ENCODE peak calls at places on chromosomes 16 and 17, in six cellular contexts. One of them, this sample, is unnamed.

GRCh38 chr17:80191720-80192265 is 22.0 kb downstream of the CARD14 start:
- DNase-seq in CD8-positive, alpha-beta T cell: no peak
- DNase-seq in astrocyte of the spinal cord: no peak
- DNase-seq in GM13976: no peak
- DNase-seq in HL-60: no peak
- DNase-seq in colonic mucosa: no peak
- DNase-seq in this sample: no peak

GRCh38 chr17:49469831-49470568 is 25.1 kb upstream of the NGFR start:
- DNase-seq in CD8-positive, alpha-beta T cell: no peak
- DNase-seq in astrocyte of the spinal cord: no peak
- DNase-seq in GM13976: no peak
- DNase-seq in HL-60: no peak
- DNase-seq in colonic mucosa: peak; percentile 20
- DNase-seq in this sample: no peak

GRCh38 chr17:79840989-79841286 is 1.7 kb upstream of the CBX4 start:
- DNase-seq in CD8-positive, alpha-beta T cell: no peak
- DNase-seq in astrocyte of the spinal cord: no peak
- DNase-seq in GM13976: no peak
- DNase-seq in HL-60: no peak
- DNase-seq in colonic mucosa: no peak
- DNase-seq in this sample: no peak

GRCh38 chr17:59342681-59343127 is 11.2 kb downstream of the YPEL2 start:
- DNase-seq in CD8-positive, alpha-beta T cell: no peak
- DNase-seq in astrocyte of the spinal cord: no peak
- DNase-seq in GM13976: no peak
- DNase-seq in HL-60: no peak
- DNase-seq in colonic mucosa: no peak
- DNase-seq in this sample: no peak

GRCh38 chr17:78082988-78083387 is 45.6 kb downstream of the TMC6 start:
- DNase-seq in CD8-positive, alpha-beta T cell: no peak
- DNase-seq in astrocyte of the spinal cord: no peak
- DNase-seq in GM13976: no peak
- DNase-seq in HL-60: no peak
- DNase-seq in colonic mucosa: no peak
- DNase-seq in this sample: no peak

GRCh38 chr17:35313875-35314409 is 59.5 kb downstream of the SLFN11 start:
- DNase-seq in CD8-positive, alpha-beta T cell: no peak
- DNase-seq in astrocyte of the spinal cord: no peak
- DNase-seq in GM13976: peak; percentile 24
- DNase-seq in HL-60: no peak
- DNase-seq in colonic mucosa: no peak
- DNase-seq in this sample: no peak

GRCh38 chr16:84091460-84091859 is 25.3 kb downstream of the MBTPS1 start:
- DNase-seq in CD8-positive, alpha-beta T cell: no peak
- DNase-seq in astrocyte of the spinal cord: no peak
- DNase-seq in GM13976: no peak
- DNase-seq in HL-60: no peak
- DNase-seq in colonic mucosa: no peak
- DNase-seq in this sample: no peak

GRCh38 chr17:63525190-63525946 is 2.2 kb downstream of the KCNH6 start:
- DNase-seq in CD8-positive, alpha-beta T cell: no peak
- DNase-seq in astrocyte of the spinal cord: no peak
- DNase-seq in GM13976: no peak
- DNase-seq in HL-60: no peak
- DNase-seq in colonic mucosa: no peak
- DNase-seq in this sample: no peak

GRCh38 chr17:50152736-50153135 is 2.3 kb upstream of the PPP1R9B start:
- DNase-seq in CD8-positive, alpha-beta T cell: no peak
- DNase-seq in astrocyte of the spinal cord: no peak
- DNase-seq in GM13976: no peak
- DNase-seq in HL-60: no peak
- DNase-seq in colonic mucosa: no peak
- DNase-seq in this sample: no peak

GRCh38 chr17:71286625-71287024 is 834.2 kb upstream of the SOX9 start:
- DNase-seq in CD8-positive, alpha-beta T cell: no peak
- DNase-seq in astrocyte of the spinal cord: no peak
- DNase-seq in GM13976: no peak
- DNase-seq in HL-60: no peak
- DNase-seq in colonic mucosa: no peak
- DNase-seq in this sample: no peak

GRCh38 chr17:4504188-4504587 is 5.5 kb downstream of the SPNS2 start:
- DNase-seq in CD8-positive, alpha-beta T cell: no peak
- DNase-seq in astrocyte of the spinal cord: no peak
- DNase-seq in GM13976: no peak
- DNase-seq in HL-60: peak; percentile 21
- DNase-seq in colonic mucosa: no peak
- DNase-seq in this sample: no peak

GRCh38 chr16:85832578-85833539 is 33.4 kb downstream of the COX4I1 start:
- DNase-seq in CD8-positive, alpha-beta T cell: no peak
- DNase-seq in astrocyte of the spinal cord: no peak
- DNase-seq in GM13976: peak; percentile 79
- DNase-seq in HL-60: peak; percentile 11
- DNase-seq in colonic mucosa: no peak
- DNase-seq in this sample: no peak

GRCh38 chr17:9363440-9364350 is 211.9 kb downstream of the STX8 start:
- DNase-seq in CD8-positive, alpha-beta T cell: no peak
- DNase-seq in astrocyte of the spinal cord: peak; percentile 73
- DNase-seq in GM13976: no peak
- DNase-seq in HL-60: no peak
- DNase-seq in colonic mucosa: no peak
- DNase-seq in this sample: no peak

GRCh38 chr17:28974451-28974850 is 23.1 kb upstream of the PHF12 start:
- DNase-seq in CD8-positive, alpha-beta T cell: no peak
- DNase-seq in astrocyte of the spinal cord: no peak
- DNase-seq in GM13976: no peak
- DNase-seq in HL-60: no peak
- DNase-seq in colonic mucosa: no peak
- DNase-seq in this sample: no peak

GRCh38 chr17:20172378-20172775 is 163.2 kb downstream of the SPECC1 start:
- DNase-seq in CD8-positive, alpha-beta T cell: no peak
- DNase-seq in astrocyte of the spinal cord: no peak
- DNase-seq in GM13976: no peak
- DNase-seq in HL-60: no peak
- DNase-seq in colonic mucosa: no peak
- DNase-seq in this sample: no peak

GRCh38 chr16:82694239-82694874 is 67.6 kb downstream of the CDH13 start:
- DNase-seq in CD8-positive, alpha-beta T cell: no peak
- DNase-seq in astrocyte of the spinal cord: peak; percentile 43
- DNase-seq in GM13976: no peak
- DNase-seq in HL-60: no peak
- DNase-seq in colonic mucosa: no peak
- DNase-seq in this sample: no peak

GRCh38 chr17:80360396-80360795 is 54.6 kb upstream of the ENDOV start:
- DNase-seq in CD8-positive, alpha-beta T cell: no peak
- DNase-seq in astrocyte of the spinal cord: no peak
- DNase-seq in GM13976: no peak
- DNase-seq in HL-60: no peak
- DNase-seq in colonic mucosa: no peak
- DNase-seq in this sample: no peak

DNA sequence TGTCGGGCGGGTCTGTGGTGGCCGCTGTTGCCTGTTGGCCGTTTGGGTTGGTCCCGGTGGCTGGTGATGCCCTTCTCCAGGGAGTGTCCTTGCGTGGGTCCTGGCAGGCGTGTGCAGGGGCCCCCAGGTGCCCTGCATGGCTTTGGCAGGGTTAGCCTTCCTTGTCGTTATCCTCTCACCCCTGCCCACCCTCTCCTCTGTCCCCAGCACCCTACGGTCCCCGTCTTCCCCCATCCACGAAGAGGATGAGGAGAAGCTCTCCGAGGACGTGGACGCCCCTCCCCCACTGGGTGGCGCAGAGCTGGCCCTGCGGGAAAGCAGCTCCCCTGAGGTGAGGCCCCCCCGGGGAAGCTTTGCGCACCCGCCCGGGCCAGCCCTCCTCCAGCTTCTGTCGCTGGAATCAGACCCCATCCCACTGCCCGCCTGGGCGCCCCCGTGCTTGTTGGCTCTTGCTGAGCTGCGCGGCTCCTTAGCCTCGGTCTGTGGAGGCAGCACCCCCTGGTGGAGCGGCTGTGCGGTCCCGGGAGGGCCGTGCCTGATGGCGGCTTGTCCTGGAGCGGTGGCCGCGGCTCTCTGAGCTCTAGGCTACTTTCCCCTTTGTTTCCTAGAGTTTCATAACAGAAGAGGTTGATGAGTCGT is 10.6 kb upstream of the NUDT16L1 start:
- DNase-seq in CD8-positive, alpha-beta T cell: no peak
- DNase-seq in astrocyte of the spinal cord: peak; percentile 39
- DNase-seq in GM13976: no peak
- DNase-seq in HL-60: peak; percentile 88
- DNase-seq in colonic mucosa: no peak
- DNase-seq in this sample: no peak
- TF ChIP-seq CTCF in CD8-positive, alpha-beta T cell: no peak
- TF ChIP-seq CTCF in astrocyte of the spinal cord: peak; percentile 64
- TF ChIP-seq CTCF in GM13976: peak; percentile 34
- TF ChIP-seq CTCF in HL-60: peak; percentile 70
- TF ChIP-seq CTCF in colonic mucosa: no peak
- TF ChIP-seq CTCF in this sample: peak; percentile 8

GRCh38 chr16:89374393-89374948 is 115.9 kb downstream of the ANKRD11 start:
- DNase-seq in CD8-positive, alpha-beta T cell: no peak
- DNase-seq in astrocyte of the spinal cord: peak; percentile 61
- DNase-seq in GM13976: no peak
- DNase-seq in HL-60: no peak
- DNase-seq in colonic mucosa: no peak
- DNase-seq in this sample: no peak
- TF ChIP-seq CTCF in CD8-positive, alpha-beta T cell: no peak
- TF ChIP-seq CTCF in astrocyte of the spinal cord: peak; percentile 36
- TF ChIP-seq CTCF in GM13976: no peak
- TF ChIP-seq CTCF in HL-60: no peak
- TF ChIP-seq CTCF in colonic mucosa: no peak
- TF ChIP-seq CTCF in this sample: peak; percentile 5

GRCh38 chr16:81204794-81205680 is 33.5 kb upstream of the BCO1 start:
- DNase-seq in CD8-positive, alpha-beta T cell: no peak
- DNase-seq in astrocyte of the spinal cord: peak; percentile 64
- DNase-seq in GM13976: peak; percentile 73
- DNase-seq in HL-60: peak; percentile 25
- DNase-seq in colonic mucosa: peak; percentile 30
- DNase-seq in this sample: peak; percentile 27
- TF ChIP-seq CTCF in CD8-positive, alpha-beta T cell: peak; percentile 61
- TF ChIP-seq CTCF in astrocyte of the spinal cord: peak; percentile 76
- TF ChIP-seq CTCF in GM13976: peak; percentile 73
- TF ChIP-seq CTCF in HL-60: peak; percentile 59
- TF ChIP-seq CTCF in colonic mucosa: peak; percentile 58
- TF ChIP-seq CTCF in this sample: peak; percentile 81

DNA sequence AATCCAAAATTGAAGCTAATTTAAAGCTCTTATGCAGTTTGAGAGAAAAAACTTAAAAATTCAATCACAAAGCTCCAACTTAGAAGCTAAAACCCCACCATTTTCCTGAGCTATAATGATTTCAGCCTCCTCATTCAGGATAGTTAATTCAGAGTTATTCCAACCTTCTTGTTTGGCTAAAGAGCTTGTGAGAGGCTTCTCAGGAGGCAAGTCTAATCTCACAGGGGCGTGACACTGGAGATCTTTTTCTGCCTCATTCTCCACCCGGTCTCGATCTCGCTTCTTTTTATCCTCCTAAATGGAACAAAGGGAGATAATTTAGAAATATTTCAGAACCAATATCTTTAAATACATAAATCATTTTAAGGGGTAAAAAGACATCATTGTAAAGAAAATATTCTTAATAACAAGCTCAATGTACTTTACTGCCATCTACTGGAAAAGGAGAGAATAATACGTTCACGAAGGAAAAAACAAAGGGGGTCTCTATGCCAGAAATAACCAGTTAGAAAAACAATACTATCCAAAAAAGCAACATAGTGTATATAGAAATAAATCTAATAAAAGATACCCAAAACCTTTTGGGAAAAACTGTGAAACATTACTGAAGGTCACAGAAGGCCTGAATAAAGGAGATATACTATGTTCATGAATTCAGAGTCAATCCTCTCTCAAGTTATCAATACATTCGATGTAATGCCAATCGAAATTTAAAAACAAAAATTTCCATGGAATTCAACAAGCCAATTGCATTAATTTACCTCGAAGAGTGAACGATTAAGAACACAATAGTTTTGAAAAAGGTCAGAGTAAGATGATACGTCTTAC is 13.9 kb downstream of the BRD7 start:
- DNase-seq in CD8-positive, alpha-beta T cell: no peak
- DNase-seq in astrocyte of the spinal cord: no peak
- DNase-seq in GM13976: no peak
- DNase-seq in HL-60: no peak
- DNase-seq in colonic mucosa: no peak
- DNase-seq in this sample: no peak
- TF ChIP-seq CTCF in CD8-positive, alpha-beta T cell: peak; percentile 94
- TF ChIP-seq CTCF in astrocyte of the spinal cord: peak; percentile 50
- TF ChIP-seq CTCF in GM13976: peak; percentile 16
- TF ChIP-seq CTCF in HL-60: peak; percentile 28
- TF ChIP-seq CTCF in colonic mucosa: peak; percentile 62
- TF ChIP-seq CTCF in this sample: peak; percentile 61

GRCh38 chr16:81612351-81613170 is 166.5 kb upstream of the PLCG2 start:
- DNase-seq in CD8-positive, alpha-beta T cell: no peak
- DNase-seq in astrocyte of the spinal cord: no peak
- DNase-seq in GM13976: no peak
- DNase-seq in HL-60: no peak
- DNase-seq in colonic mucosa: no peak
- DNase-seq in this sample: no peak
- TF ChIP-seq CTCF in CD8-positive, alpha-beta T cell: no peak
- TF ChIP-seq CTCF in astrocyte of the spinal cord: no peak
- TF ChIP-seq CTCF in GM13976: no peak
- TF ChIP-seq CTCF in HL-60: no peak
- TF ChIP-seq CTCF in colonic mucosa: no peak
- TF ChIP-seq CTCF in this sample: no peak

GRCh38 chr16:29674188-29674587 is 4.8 kb upstream of the QPRT start:
- DNase-seq in CD8-positive, alpha-beta T cell: no peak
- DNase-seq in astrocyte of the spinal cord: peak; percentile 32
- DNase-seq in GM13976: peak; percentile 7
- DNase-seq in HL-60: peak; percentile 89
- DNase-seq in colonic mucosa: peak; percentile 81
- DNase-seq in this sample: no peak
- TF ChIP-seq CTCF in CD8-positive, alpha-beta T cell: no peak
- TF ChIP-seq CTCF in astrocyte of the spinal cord: no peak
- TF ChIP-seq CTCF in GM13976: no peak
- TF ChIP-seq CTCF in HL-60: peak; percentile 13
- TF ChIP-seq CTCF in colonic mucosa: no peak
- TF ChIP-seq CTCF in this sample: no peak

DNA sequence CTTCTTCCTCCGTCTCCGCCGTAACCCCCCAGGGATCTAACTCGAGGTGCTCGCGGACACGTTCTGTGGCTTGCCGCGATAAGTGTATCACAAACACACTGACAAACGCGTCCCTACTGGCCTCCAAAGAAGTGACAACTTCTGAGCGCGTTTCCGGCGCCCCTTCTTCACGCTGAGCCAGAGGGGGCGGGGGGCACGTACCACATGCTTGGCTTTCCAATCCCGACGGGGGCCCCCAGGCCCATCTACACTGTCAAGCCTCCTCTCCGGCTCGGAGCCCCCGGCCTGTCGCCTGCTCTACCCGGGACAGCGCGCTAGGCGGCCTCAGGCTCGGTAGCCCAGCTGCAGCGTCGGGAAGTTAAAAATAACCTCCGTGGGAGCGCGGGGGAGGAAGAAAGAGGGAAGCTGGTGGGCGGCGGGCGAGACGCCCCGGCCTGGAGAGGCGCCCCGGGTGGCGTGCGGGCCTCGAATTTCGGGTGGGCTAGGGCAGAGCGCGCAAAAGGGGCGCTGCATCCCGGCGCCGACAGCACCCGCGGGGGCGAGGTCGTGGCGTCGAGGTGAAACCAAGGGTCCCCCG is 676 bp upstream of the SPHK1 start:
- DNase-seq in CD8-positive, alpha-beta T cell: no peak
- DNase-seq in astrocyte of the spinal cord: peak; percentile 55
- DNase-seq in GM13976: peak; percentile 73
- DNase-seq in HL-60: peak; percentile 66
- DNase-seq in colonic mucosa: peak; percentile 44
- DNase-seq in this sample: no peak
- TF ChIP-seq CTCF in CD8-positive, alpha-beta T cell: peak; percentile 37
- TF ChIP-seq CTCF in astrocyte of the spinal cord: peak; percentile 23
- TF ChIP-seq CTCF in GM13976: no peak
- TF ChIP-seq CTCF in HL-60: no peak
- TF ChIP-seq CTCF in colonic mucosa: no peak
- TF ChIP-seq CTCF in this sample: peak; percentile 24

GRCh38 chr16:30985401-30986128 is 558 bp downstream of the HSD3B7 start:
- DNase-seq in CD8-positive, alpha-beta T cell: no peak
- DNase-seq in astrocyte of the spinal cord: no peak
- DNase-seq in GM13976: no peak
- DNase-seq in HL-60: no peak
- DNase-seq in colonic mucosa: peak; percentile 75
- DNase-seq in this sample: no peak
- TF ChIP-seq CTCF in CD8-positive, alpha-beta T cell: no peak
- TF ChIP-seq CTCF in astrocyte of the spinal cord: peak; percentile 19
- TF ChIP-seq CTCF in GM13976: no peak
- TF ChIP-seq CTCF in HL-60: no peak
- TF ChIP-seq CTCF in colonic mucosa: no peak
- TF ChIP-seq CTCF in this sample: no peak